ENCODE peak calls at places on chromosomes 16 and 17, in seven cellular contexts. Y is K562, C is HCT116, P is SK-N-SH, E is HepG2, K is H1, X is GM12878. J is an unnamed sample.
A peak's percentile ranks its signal among the peaks of the same experiment; 100 is the strongest.

GRCh38 chr17:10198509-10199249 is at the start of gene GAS7:
- DNase-seq in Y (no peak), C (no peak), P (peak; percentile 65), E (no peak), K (no peak), X (no peak), J (peak; percentile 44)

GRCh38 chr17:48720263-48721008 is 1.9 kb downstream of the PRAC1 start:
- DNase-seq in Y (no peak), C (no peak), P (no peak), E (no peak), K (no peak), X (no peak), J (no peak)

GRCh38 chr17:28335959-28336871 is 654 bp downstream of the TNFAIP1 start:
- DNase-seq in Y (peak; percentile 58), C (peak; percentile 75), P (peak; percentile 75), E (peak; percentile 82), K (no peak), X (no peak), J (peak; percentile 69)

GRCh38 chr16:5903797-5904196 is 806.2 kb upstream of the EEF2KMT start:
- DNase-seq in Y (no peak), C (no peak), P (peak; percentile 41), E (no peak), K (no peak), X (no peak), J (no peak)

GRCh38 chr16:74954763-74955162 is 30.2 kb downstream of the WDR59 start:
- DNase-seq in Y (no peak), C (no peak), P (no peak), E (no peak), K (no peak), X (no peak), J (no peak)

GRCh38 chr17:68600881-68601564 is at the start of gene FAM20A:
- DNase-seq in Y (no peak), C (no peak), P (peak; percentile 68), E (no peak), K (no peak), X (no peak), J (no peak)

GRCh38 chr16:57984443-57985203 is 13.7 kb upstream of the CNGB1 start:
- DNase-seq in Y (peak; percentile 98), C (no peak), P (peak; percentile 96), E (peak; percentile 57), K (peak; percentile 93), X (no peak), J (peak; percentile 74)

GRCh38 chr17:49434821-49435581 is 20.3 kb upstream of the PHB1 start:
- DNase-seq in Y (peak; percentile 90), C (peak; percentile 74), P (peak; percentile 92), E (peak; percentile 74), K (peak; percentile 38), X (no peak), J (peak; percentile 78)

GRCh38 chr17:64339516-64340475 is 50.9 kb downstream of the PECAM1 start:
- DNase-seq in Y (no peak), C (no peak), P (no peak), E (no peak), K (no peak), X (no peak), J (no peak)

GRCh38 chr17:72465191-72466024 is 344.6 kb downstream of the SOX9 start:
- DNase-seq in Y (no peak), C (peak; percentile 92), P (no peak), E (peak; percentile 89), K (no peak), X (peak; percentile 93), J (no peak)

GRCh38 chr17:61007980-61008379 is 330.3 kb downstream of the BCAS3 start:
- DNase-seq in Y (no peak), C (no peak), P (no peak), E (no peak), K (no peak), X (no peak), J (no peak)

DNA sequence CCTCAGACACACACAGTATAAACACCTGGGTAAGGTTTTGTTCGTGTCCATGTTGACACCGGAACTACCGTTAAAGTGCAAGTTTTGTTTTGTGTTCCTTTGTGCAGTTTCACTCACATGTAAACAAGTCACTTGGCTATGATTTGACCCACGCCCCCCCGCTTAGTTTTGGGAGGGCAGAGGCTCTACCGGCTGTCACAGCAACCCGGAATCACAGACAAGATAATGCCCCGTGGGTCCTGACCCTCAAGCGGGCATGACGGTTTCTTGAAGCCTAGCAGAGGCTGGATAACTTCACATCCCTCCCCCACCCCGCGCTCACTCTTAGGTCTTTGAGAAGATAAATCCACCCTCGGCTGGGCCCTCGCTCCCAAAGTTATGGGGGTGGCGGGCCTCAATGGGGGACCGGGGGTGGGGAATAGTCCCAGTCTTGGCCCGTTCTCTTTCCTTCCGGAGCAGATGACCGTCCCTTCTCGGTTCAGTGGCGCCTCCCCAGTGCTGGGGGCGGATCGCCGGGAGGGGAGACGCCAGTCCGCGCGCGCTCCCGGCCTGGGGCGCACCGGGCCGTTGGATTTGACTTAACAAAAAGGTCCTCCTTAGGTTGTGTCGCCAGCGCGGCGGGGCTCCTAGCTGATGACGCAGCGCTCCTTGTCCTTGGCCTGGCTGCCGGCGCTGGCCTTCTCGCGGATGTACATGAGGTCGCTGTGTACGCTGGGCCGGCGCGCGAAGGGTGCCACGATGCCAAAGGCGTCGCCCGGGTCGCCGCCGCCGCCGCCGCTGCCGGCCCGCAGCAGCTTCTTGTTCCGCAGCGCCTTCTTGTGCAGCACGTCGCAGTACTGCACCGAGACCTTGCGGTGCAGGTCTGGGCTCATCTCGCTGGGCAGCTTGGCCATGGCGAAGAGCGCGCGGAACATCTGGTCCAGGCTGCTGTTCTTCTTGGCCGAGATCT is 1.4 kb downstream of the RASD1 start:
- DNase-seq in Y (no peak), C (no peak), P (no peak), E (no peak), K (no peak), X (no peak), J (no peak)
- TF ChIP-seq JUND in Y (no peak), C (no peak), P (no peak), E (no peak), K (no peak), X (no peak), J (no peak)

GRCh38 chr16:68358951-68359350 is 48.1 kb downstream of the PRMT7 start:
- DNase-seq in Y (no peak), C (no peak), P (no peak), E (no peak), K (no peak), X (no peak), J (no peak)
- TF ChIP-seq JUND in Y (no peak), C (no peak), P (no peak), E (no peak), K (no peak), X (no peak), J (no peak)

GRCh38 chr17:19647697-19648474 is 665 bp upstream of the ALDH3A2 start:
- DNase-seq in Y (no peak), C (peak; percentile 23), P (no peak), E (peak; percentile 37), K (no peak), X (peak; percentile 9), J (peak; percentile 44)
- TF ChIP-seq JUND in Y (no peak), C (no peak), P (no peak), E (no peak), K (no peak), X (no peak), J (no peak)

GRCh38 chr17:81967533-81968395 is 6.8 kb upstream of the NOTUM start:
- DNase-seq in Y (peak; percentile 92), C (peak; percentile 83), P (peak; percentile 97), E (peak; percentile 98), K (peak; percentile 43), X (peak; percentile 40), J (peak; percentile 73)
- TF ChIP-seq JUND in Y (no peak), C (no peak), P (no peak), E (peak; percentile 43), K (no peak), X (no peak), J (no peak)

GRCh38 chr16:68064791-68065365 is 20.3 kb upstream of the NFATC3 start:
- DNase-seq in Y (peak; percentile 85), C (peak; percentile 28), P (peak; percentile 77), E (peak; percentile 61), K (no peak), X (no peak), J (peak; percentile 58)
- TF ChIP-seq JUND in Y (no peak), C (no peak), P (peak; percentile 60), E (no peak), K (no peak), X (no peak), J (no peak)

GRCh38 chr16:566475-567361 is at the start of gene NHLRC4:
- DNase-seq in Y (peak; percentile 90), C (no peak), P (peak; percentile 80), E (peak; percentile 50), K (no peak), X (no peak), J (peak; percentile 69)
- TF ChIP-seq JUND in Y (peak; percentile 89), C (no peak), P (no peak), E (no peak), K (no peak), X (no peak), J (no peak)

GRCh38 chr16:89408315-89408714 is 82.0 kb downstream of the ANKRD11 start:
- DNase-seq in Y (no peak), C (no peak), P (no peak), E (no peak), K (no peak), X (no peak), J (no peak)

GRCh38 chr16:89406277-89406888 is 84.0 kb downstream of the ANKRD11 start:
- DNase-seq in Y (no peak), C (no peak), P (no peak), E (no peak), K (no peak), X (no peak), J (no peak)

GRCh38 chr16:89409161-89409711 is 81.1 kb downstream of the ANKRD11 start:
- DNase-seq in Y (no peak), C (no peak), P (no peak), E (no peak), K (no peak), X (no peak), J (no peak)

GRCh38 chr16:89407925-89408300 is 82.4 kb downstream of the ANKRD11 start:
- DNase-seq in Y (no peak), C (no peak), P (no peak), E (no peak), K (no peak), X (no peak), J (no peak)

GRCh38 chr16:89407282-89407924 is 83.0 kb downstream of the ANKRD11 start:
- DNase-seq in Y (no peak), C (no peak), P (no peak), E (no peak), K (no peak), X (no peak), J (no peak)
- TF ChIP-seq JUND in Y (no peak), C (no peak), P (no peak), E (no peak), K (no peak), X (no peak), J (no peak)

DNA sequence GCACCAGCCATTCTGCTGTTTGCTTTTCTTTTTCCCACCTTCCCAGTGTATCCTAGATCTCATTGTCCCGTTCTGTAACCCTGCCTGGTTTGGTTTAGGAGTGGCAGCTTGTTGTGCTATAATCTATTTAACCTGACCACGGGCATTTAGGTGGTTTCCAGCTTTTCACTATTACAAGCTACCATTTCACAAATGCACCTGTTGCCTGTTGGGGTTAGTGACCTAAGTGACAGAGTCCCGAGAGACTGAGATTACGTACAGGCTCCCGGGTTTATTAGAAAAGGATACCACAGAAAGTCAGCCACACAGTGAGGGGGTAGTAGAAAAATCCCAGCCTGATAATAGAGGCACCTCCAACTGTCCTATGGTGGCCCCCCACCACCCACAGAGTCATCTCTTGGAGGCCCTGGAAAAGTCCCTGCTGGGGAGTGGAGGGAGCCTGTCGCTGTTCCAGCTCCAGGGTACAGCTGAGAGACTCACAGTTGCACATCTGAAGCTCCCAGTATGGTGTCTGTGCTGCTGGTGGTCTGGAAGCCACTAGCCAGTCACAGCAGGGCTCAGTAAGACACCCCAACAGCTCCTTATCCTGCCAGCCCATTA is 21.2 kb downstream of the CLEC16A start:
- DNase-seq in Y (peak; percentile 21), C (no peak), P (no peak), E (no peak), K (no peak), X (peak; percentile 92), J (no peak)
- TF ChIP-seq JUND in Y (no peak), C (no peak), P (no peak), E (no peak), K (no peak), X (peak; percentile 48), J (no peak)